ENCODE peak calls at places on chromosome 9, in eight cellular contexts. W is activated T-cell treated with anti-CD3 and anti-CD28 coated beads for 24 hours; S is breast epithelium; I is stomach; G is left ventricle myocardium inferior; O is stimulated activated CD8-positive, alpha-beta memory T cell treated with anti-CD3 and anti-CD28 coated beads, Interleukin-15, amount 100 ng/mL, for 24 hours; C is lung microvascular endothelial cell; Z is RWPE1. F is an unnamed sample.

GRCh38 chr9:134395002-134395517 is 68.8 kb downstream of the RXRA start:
- DNase-seq in W (no peak), O (no peak), G (no peak), C (no peak), S (no peak), Z (no peak), I (no peak), F (no peak)

GRCh38 chr9:118595719-118596305 is 773.4 kb downstream of the BRINP1 start:
- DNase-seq in O (no peak), G (no peak), S (no peak), Z (peak), I (no peak), W (no peak), C (peak), F (peak)

GRCh38 chr9:81377310-81377709 is 312.0 kb downstream of the TLE1 start:
- DNase-seq in G (no peak), O (no peak), I (no peak), Z (no peak), S (no peak), W (no peak), C (no peak), F (no peak)

GRCh38 chr9:78902051-78902450 is 605.1 kb downstream of the PSAT1 start:
- DNase-seq in S (no peak), C (no peak), Z (no peak), W (no peak), I (no peak), O (no peak), G (no peak), F (no peak)

GRCh38 chr9:119088002-119088401 is 281.2 kb downstream of the BRINP1 start:
- DNase-seq in G (no peak), C (no peak), Z (no peak), I (no peak), W (no peak), O (no peak), S (no peak), F (no peak)

GRCh38 chr9:33193818-33194217 is 26.7 kb upstream of the B4GALT1 start:
- DNase-seq in O (no peak), Z (peak), W (no peak), G (no peak), C (no peak), I (no peak), S (no peak), F (no peak)

GRCh38 chr9:81529556-81530193 is 159.7 kb downstream of the TLE1 start:
- DNase-seq in G (no peak), O (no peak), S (no peak), Z (peak), W (no peak), C (peak), I (peak), F (peak)

GRCh38 chr9:17081351-17081750 is 53.5 kb upstream of the CNTLN start:
- DNase-seq in C (no peak), O (no peak), S (no peak), I (no peak), G (no peak), Z (no peak), W (no peak), F (no peak)

GRCh38 chr9:126623314-126623666 is 9.6 kb downstream of the LMX1B start:
- DNase-seq in S (no peak), I (no peak), W (no peak), G (no peak), O (no peak), C (no peak), Z (no peak), F (no peak)

GRCh38 chr9:137162505-137163100 is 7.2 kb downstream of the LRRC26 start:
- DNase-seq in C (no peak), Z (no peak), W (no peak), I (peak), S (no peak), G (no peak), O (no peak), F (peak)

GRCh38 chr9:73437758-73438157 is 286.1 kb downstream of the ANXA1 start:
- DNase-seq in Z (no peak), S (no peak), I (no peak), G (no peak), O (no peak), W (no peak), C (no peak), F (peak)

GRCh38 chr9:36033788-36034187 is 2.9 kb upstream of the RECK start:
- DNase-seq in I (no peak), W (no peak), C (no peak), S (no peak), Z (no peak), O (no peak), G (no peak), F (no peak)

F was measured in SK-MEL-5.